ENCODE peak calls at places on chromosomes 11 and 22, in five cellular contexts. B is A549, V is AG04450, P is GM12865, U is mesothelial cell of epicardium. A is an unnamed sample.
A peak's percentile ranks its signal among the peaks of the same experiment; 100 is the strongest.

GRCh38 chr22:37331811-37332536 is 49.7 kb downstream of the CYTH4 start:
- DNase-seq in V (no peak), U (no peak), P (peak; percentile 17), B (no peak), A (no peak)

GRCh38 chr22:34308101-34308500 is 387.8 kb upstream of the LARGE1 start:
- DNase-seq in P (no peak), V (no peak), U (no peak), B (no peak), A (no peak)

GRCh38 chr11:125457814-125458343 is 38.2 kb downstream of the FEZ1 start:
- DNase-seq in U (no peak), P (no peak), V (peak; percentile 30), B (no peak), A (no peak)

GRCh38 chr11:9535189-9535781 is 38.2 kb upstream of the WEE1 start:
- DNase-seq in U (peak; percentile 30), V (no peak), B (no peak), P (peak; percentile 81), A (no peak)

GRCh38 chr11:95703059-95703458 is 86.5 kb downstream of the FAM76B start:
- DNase-seq in B (no peak), P (peak; percentile 24), U (no peak), V (no peak), A (no peak)

GRCh38 chr11:27718853-27719574 is 18.8 kb upstream of the BDNF start:
- DNase-seq in B (peak; percentile 55), V (no peak), P (no peak), U (peak; percentile 39), A (no peak)

GRCh38 chr11:134331565-134332188 is at the start of gene GLB1L2:
- DNase-seq in U (peak; percentile 63), V (no peak), B (peak; percentile 43), P (peak; percentile 19), A (peak; percentile 91)

GRCh38 chr22:27192135-27192900 is 534.9 kb downstream of the MIAT start:
- DNase-seq in V (no peak), B (no peak), U (no peak), P (no peak), A (no peak)

GRCh38 chr11:91986218-91986617 is 238.4 kb upstream of the FAT3 start:
- DNase-seq in V (no peak), P (no peak), U (no peak), B (no peak), A (no peak)

GRCh38 chr22:49263101-49263500 is 564.6 kb downstream of the BRD1 start:
- DNase-seq in V (no peak), U (no peak), P (no peak), B (no peak), A (no peak)

GRCh38 chr11:121478226-121478894 is 25.6 kb upstream of the SORL1-AS1 start:
- DNase-seq in U (no peak), P (no peak), B (no peak), V (no peak), A (no peak)

GRCh38 chr11:15903246-15903645 is 453.1 kb downstream of the SOX6 start:
- DNase-seq in V (no peak), U (no peak), B (peak; percentile 28), P (no peak), A (no peak)

GRCh38 chr22:38098410-38099249 is 11.9 kb downstream of the BAIAP2L2 start:
- DNase-seq in B (no peak), U (no peak), V (no peak), P (no peak), A (no peak)

GRCh38 chr11:126135182-126136176 is 72.8 kb upstream of the CDON start:
- DNase-seq in P (no peak), B (no peak), V (no peak), U (no peak), A (no peak)

GRCh38 chr11:34242037-34242625 is 115.7 kb downstream of the ABTB2 start:
- DNase-seq in V (no peak), B (peak; percentile 33), P (peak; percentile 49), U (no peak), A (no peak)

GRCh38 chr11:86456075-86456939 is 81.6 kb downstream of the CCDC81 start:
- DNase-seq in B (peak; percentile 79), U (peak; percentile 76), P (peak; percentile 81), V (peak; percentile 66), A (peak; percentile 40)

GRCh38 chr22:28600546-28601143 is 79.0 kb downstream of the TTC28 start:
- DNase-seq in V (peak; percentile 30), U (no peak), P (peak; percentile 64), B (peak; percentile 11), A (no peak)

GRCh38 chr22:19870153-19871022 is 15.7 kb upstream of the GNB1L start:
- DNase-seq in U (peak; percentile 18), V (no peak), B (no peak), P (no peak), A (no peak)

GRCh38 chr22:49763696-49764095 is 64.0 kb downstream of the BRD1 start:
- DNase-seq in U (no peak), P (no peak), B (no peak), V (no peak), A (no peak)

GRCh38 chr11:6812391-6813005 is 13.0 kb upstream of the OR6A2 start:
- DNase-seq in V (no peak), U (no peak), B (peak; percentile 35), P (peak; percentile 68), A (no peak)

GRCh38 chr11:6813651-6814050 is 14.2 kb upstream of the OR6A2 start:
- DNase-seq in U (no peak), P (no peak), B (no peak), V (no peak), A (no peak)

GRCh38 chr11:6818967-6819366 is 19.5 kb upstream of the OR6A2 start:
- DNase-seq in U (no peak), P (no peak), B (no peak), V (no peak), A (no peak)

DNA sequence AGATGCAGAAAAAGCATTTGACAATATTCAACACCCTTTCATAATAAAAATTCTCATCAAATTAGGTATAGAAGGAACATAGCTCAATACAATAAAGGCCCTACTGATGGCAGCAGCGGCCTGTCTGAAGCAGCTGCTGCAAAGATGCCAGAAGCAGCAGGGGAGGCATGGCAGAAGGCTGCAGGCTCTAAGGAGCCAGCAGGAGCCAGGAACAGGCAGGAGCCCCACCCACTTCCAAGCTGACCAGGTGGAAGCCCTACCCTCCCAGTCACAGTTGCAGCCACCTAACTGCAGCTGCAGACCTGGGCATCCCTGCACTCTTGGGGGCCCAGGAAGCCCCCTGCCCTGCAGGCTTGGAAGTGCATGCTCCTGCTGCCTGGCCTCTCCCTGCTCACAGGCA is 18.2 kb upstream of the OR6A2 start:
- DNase-seq in U (no peak), B (no peak), V (no peak), P (no peak), A (no peak)
- TF ChIP-seq CTCF in U (no peak), B (no peak), V (no peak), P (no peak), A (no peak)

GRCh38 chr22:42879371-42880021 is 22.4 kb upstream of the ARFGAP3 start:
- DNase-seq in V (no peak), U (no peak), P (no peak), B (no peak), A (no peak)

GRCh38 chr22:42881982-42882656 is 25.0 kb upstream of the ARFGAP3 start:
- DNase-seq in P (no peak), V (no peak), U (no peak), B (no peak), A (no peak)

GRCh38 chr22:42881298-42881697 is 24.2 kb upstream of the ARFGAP3 start:
- DNase-seq in U (no peak), V (no peak), P (no peak), B (no peak), A (no peak)

GRCh38 chr22:42878561-42879305 is 21.7 kb upstream of the ARFGAP3 start:
- DNase-seq in U (no peak), V (no peak), B (no peak), P (no peak), A (no peak)

DNA sequence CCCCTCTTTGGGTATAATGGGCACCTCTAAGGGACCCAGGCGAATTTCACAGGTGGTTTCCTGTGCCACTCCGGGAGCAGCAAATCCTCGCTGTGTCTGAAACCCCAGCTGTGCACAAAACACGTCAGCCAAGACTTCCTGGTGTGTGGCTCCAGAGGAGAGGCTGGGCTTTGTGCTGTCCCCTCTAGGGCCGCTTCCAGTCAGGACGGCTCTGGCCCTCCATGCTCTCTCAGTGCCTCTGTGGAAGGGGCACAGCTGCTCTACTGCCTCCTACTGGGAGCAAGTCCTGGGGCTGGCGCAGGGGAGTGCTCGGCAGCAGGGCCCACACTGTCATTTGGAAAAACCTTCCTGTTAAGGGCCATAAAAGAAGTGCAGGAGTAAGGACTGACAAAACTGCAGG is 23.7 kb upstream of the ARFGAP3 start:
- DNase-seq in B (no peak), U (no peak), P (no peak), V (no peak), A (no peak)
- TF ChIP-seq CTCF in B (peak; percentile 17), U (no peak), P (peak; percentile 0), V (peak; percentile 16), A (no peak)

DNA sequence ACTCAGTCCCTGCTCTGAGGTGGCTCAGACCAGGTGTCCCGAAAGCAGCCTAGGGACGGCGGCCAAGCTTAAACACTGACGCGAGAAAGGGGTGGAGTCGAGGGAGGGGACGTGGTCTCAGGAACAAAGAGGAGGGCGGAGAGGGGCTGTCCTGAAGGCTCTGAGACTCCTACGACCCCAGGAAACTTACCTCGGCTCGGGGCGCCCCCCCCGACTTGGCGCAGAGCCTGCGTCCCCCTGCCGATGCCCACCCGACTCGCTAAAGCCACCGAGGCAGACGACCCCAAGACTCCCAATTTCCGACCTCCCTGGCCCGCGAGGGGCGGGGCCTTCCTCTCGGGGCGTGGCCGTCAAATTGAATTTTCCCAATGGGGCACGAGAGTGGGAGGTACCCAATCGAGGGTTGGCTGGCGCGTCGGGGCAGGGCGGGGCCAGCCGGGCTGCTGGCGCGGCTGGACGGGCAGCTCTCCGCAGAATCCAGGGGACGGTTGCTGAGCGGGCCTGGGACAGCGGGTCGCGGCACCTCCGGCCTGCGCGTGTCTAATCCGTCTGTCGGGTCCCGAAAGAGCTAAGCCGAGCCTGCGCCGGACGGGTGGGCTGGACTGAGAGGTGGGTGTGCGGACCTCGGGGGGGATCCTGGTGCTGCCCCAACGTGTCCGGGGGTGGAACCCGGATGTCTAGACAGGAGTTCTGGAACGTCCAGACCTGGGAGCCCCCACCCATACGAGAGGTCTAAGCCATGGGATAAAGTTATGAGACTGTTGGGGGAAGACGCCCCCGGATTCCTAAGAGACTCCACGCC is at the start of gene SMTN:
- DNase-seq in V (peak; percentile 60), B (peak; percentile 82), U (peak; percentile 87), P (peak; percentile 91), A (peak; percentile 84)
- TF ChIP-seq CTCF in V (peak; percentile 7), B (no peak), U (no peak), P (no peak), A (no peak)

DNA sequence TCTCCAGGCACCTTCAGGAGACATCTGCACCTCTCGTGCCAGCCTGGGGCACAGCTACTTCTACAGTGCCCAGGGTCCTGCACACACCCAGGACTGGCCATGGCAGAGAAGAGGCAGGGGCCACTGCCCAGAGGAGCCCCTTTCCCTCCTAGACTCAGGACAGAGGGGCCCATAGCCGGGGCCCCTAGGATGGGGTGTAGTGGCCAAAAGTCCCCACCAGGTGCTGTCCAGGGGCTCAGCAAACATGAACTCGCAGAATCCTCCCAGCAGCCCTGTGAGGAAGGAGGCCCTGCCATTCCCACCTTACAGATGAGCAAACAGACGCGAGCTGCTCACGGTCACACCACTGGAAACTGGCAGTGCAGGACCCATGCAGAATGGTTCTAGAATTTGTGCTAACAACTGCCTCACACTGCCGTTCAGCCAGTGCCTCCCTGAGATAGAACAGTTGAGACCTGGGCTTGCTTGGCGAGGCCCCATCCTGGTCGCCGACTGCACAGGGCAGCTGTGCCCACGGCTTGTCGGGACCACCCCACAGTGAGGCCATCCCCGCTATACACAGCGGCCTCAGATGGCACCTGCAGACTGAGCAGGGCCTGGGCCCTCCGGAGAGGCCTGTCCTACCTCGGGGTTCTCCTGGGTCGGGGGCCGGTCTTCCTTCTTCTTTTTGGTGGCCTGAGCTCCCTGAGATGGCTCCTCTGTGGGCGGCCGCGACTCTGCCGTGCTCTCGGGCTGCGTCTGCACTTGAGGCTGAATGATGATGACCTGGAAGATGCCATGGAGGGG is 96.4 kb downstream of the PHF21B start:
- DNase-seq in P (no peak), U (no peak), V (no peak), B (no peak), A (no peak)
- TF ChIP-seq CTCF in P (no peak), U (peak; percentile 38), V (no peak), B (no peak), A (no peak)